ENCODE peak calls at places on chromosomes 2 and 18, in seven cellular contexts. T, C, Y, U, A, E and K are unnamed samples.

GRCh38 chr18:58788971-58789797 is 75.5 kb upstream of the ZNF532 start:
- DNase-seq in C (peak), T (no peak), U (peak), E (no peak), Y (no peak), A (no peak), K (no peak)

GRCh38 chr2:180655393-180655792 is 325.0 kb upstream of the UBE2E3 start:
- DNase-seq in E (no peak), U (peak), A (peak), Y (no peak), T (no peak), C (no peak), K (no peak)

GRCh38 chr18:34115409-34116081 is 109.2 kb downstream of the NOL4 start:
- DNase-seq in E (no peak), C (no peak), Y (no peak), T (no peak), U (no peak), A (no peak), K (no peak)

GRCh38 chr2:191923652-191923997 is 76.7 kb upstream of the CAVIN2 start:
- DNase-seq in Y (no peak), T (no peak), A (peak), C (no peak), E (no peak), U (no peak), K (no peak)

GRCh38 chr18:21179590-21180220 is 62.3 kb upstream of the GREB1L start:
- DNase-seq in U (peak), T (peak), Y (peak), E (peak), C (no peak), A (no peak), K (peak)

GRCh38 chr2:183164111-183165015 is 40.1 kb downstream of the NUP35 start:
- DNase-seq in A (no peak), E (no peak), C (no peak), U (no peak), T (no peak), Y (no peak), K (no peak)

GRCh38 chr18:63819780-63820179 is 44.6 kb downstream of the SERPINB7 start:
- DNase-seq in U (no peak), A (no peak), T (no peak), C (no peak), Y (no peak), E (no peak), K (no peak)

GRCh38 chr2:242002944-242003343 is 133.4 kb downstream of the RTP5 start:
- DNase-seq in A (no peak), U (no peak), C (no peak), T (no peak), E (no peak), Y (no peak), K (no peak)

GRCh38 chr2:66252002-66252545 is 182.9 kb upstream of the MEIS1 start:
- DNase-seq in T (no peak), C (no peak), A (no peak), E (no peak), U (no peak), Y (no peak), K (no peak)

GRCh38 chr2:54422072-54422581 is 34.0 kb upstream of the SPTBN1 start:
- DNase-seq in C (no peak), E (no peak), U (no peak), T (no peak), A (no peak), Y (peak), K (no peak)

GRCh38 chr18:48708807-48709206 is 170.0 kb downstream of the CTIF start:
- DNase-seq in U (no peak), T (no peak), C (no peak), Y (no peak), A (no peak), E (no peak), K (no peak)

GRCh38 chr2:33215299-33215698 is 261.1 kb upstream of the RASGRP3 start:
- DNase-seq in U (peak), Y (no peak), E (peak), T (no peak), C (no peak), A (no peak), K (peak)

GRCh38 chr2:5976626-5977025 is 284.4 kb downstream of the SOX11 start:
- DNase-seq in E (no peak), U (no peak), T (no peak), Y (no peak), A (no peak), C (no peak), K (no peak)

GRCh38 chr2:229350928-229351327 is 79.8 kb upstream of the PID1 start:
- DNase-seq in T (no peak), C (no peak), U (peak), E (no peak), A (no peak), Y (no peak), K (no peak)
- TF ChIP-seq CTCF in T (no peak), C (no peak), U (peak), E (no peak), A (no peak), Y (no peak), K (no peak)

GRCh38 chr2:96413067-96413722 is 77.6 kb downstream of the NCAPH start:
- DNase-seq in C (peak), E (no peak), A (no peak), U (peak), T (no peak), Y (no peak), K (no peak)
- TF ChIP-seq CTCF in C (no peak), E (no peak), A (no peak), U (no peak), T (no peak), Y (no peak), K (no peak)

GRCh38 chr2:9163306-9164111 is 43.1 kb upstream of the ASAP2 start:
- DNase-seq in C (no peak), U (peak), T (no peak), A (no peak), Y (no peak), E (no peak), K (peak)

GRCh38 chr2:9166579-9167392 is 39.8 kb upstream of the ASAP2 start:
- DNase-seq in E (no peak), C (no peak), T (no peak), Y (no peak), A (no peak), U (no peak), K (no peak)

GRCh38 chr2:9165625-9166024 is 41.0 kb upstream of the ASAP2 start:
- DNase-seq in C (peak), E (no peak), Y (no peak), A (no peak), T (no peak), U (peak), K (peak)

GRCh38 chr2:9162841-9163240 is 43.8 kb upstream of the ASAP2 start:
- DNase-seq in C (no peak), A (no peak), T (no peak), Y (no peak), E (no peak), U (peak), K (no peak)

DNA sequence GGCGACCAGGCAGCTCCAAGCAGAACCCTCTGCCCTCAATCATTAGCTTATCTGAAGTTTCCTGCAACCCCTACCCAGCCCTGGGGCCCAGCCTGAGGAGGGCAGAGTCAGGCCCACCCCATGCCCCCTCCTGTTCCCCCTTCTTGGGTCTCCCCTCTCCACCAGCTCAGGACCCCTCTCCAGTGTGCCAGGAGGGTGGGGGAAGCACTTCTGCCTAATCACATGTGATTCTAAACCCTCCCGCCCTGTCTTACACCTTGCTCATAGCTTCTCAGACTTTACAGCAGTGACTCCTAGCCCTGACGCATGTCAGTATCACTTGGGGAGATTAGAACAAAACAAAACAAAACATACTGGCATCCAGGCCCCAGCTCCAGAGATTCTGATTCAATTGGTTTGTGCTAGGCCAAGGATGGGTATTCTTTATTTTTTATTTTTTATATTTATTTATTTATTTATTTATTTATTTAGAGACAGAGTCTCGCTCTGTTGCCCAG is 42.5 kb upstream of the ASAP2 start:
- DNase-seq in E (no peak), A (no peak), U (peak), C (no peak), T (no peak), Y (no peak), K (no peak)
- TF ChIP-seq CTCF in E (no peak), A (no peak), U (no peak), C (no peak), T (no peak), Y (no peak), K (no peak)

GRCh38 chr2:47437287-47437686 is 34.3 kb downstream of the MSH2 start:
- DNase-seq in C (no peak), Y (no peak), U (peak), E (no peak), T (no peak), A (no peak), K (peak)
- TF ChIP-seq CTCF in C (peak), Y (peak), U (peak), E (peak), T (no peak), A (peak), K (peak)

GRCh38 chr18:31687016-31687415 is 2.6 kb upstream of the B4GALT6 start:
- DNase-seq in E (no peak), T (no peak), U (no peak), Y (no peak), A (no peak), C (no peak), K (no peak)

GRCh38 chr18:31683968-31684278 is 458 bp downstream of the B4GALT6 start:
- DNase-seq in T (no peak), Y (no peak), A (no peak), C (no peak), E (no peak), U (peak), K (no peak)

GRCh38 chr18:31686572-31686971 is 2.2 kb upstream of the B4GALT6 start:
- DNase-seq in U (no peak), T (no peak), A (no peak), Y (no peak), E (no peak), C (no peak), K (no peak)

GRCh38 chr18:31684279-31685096 is at the start of gene B4GALT6:
- DNase-seq in A (no peak), E (no peak), C (no peak), U (no peak), T (peak), Y (peak), K (peak)

DNA sequence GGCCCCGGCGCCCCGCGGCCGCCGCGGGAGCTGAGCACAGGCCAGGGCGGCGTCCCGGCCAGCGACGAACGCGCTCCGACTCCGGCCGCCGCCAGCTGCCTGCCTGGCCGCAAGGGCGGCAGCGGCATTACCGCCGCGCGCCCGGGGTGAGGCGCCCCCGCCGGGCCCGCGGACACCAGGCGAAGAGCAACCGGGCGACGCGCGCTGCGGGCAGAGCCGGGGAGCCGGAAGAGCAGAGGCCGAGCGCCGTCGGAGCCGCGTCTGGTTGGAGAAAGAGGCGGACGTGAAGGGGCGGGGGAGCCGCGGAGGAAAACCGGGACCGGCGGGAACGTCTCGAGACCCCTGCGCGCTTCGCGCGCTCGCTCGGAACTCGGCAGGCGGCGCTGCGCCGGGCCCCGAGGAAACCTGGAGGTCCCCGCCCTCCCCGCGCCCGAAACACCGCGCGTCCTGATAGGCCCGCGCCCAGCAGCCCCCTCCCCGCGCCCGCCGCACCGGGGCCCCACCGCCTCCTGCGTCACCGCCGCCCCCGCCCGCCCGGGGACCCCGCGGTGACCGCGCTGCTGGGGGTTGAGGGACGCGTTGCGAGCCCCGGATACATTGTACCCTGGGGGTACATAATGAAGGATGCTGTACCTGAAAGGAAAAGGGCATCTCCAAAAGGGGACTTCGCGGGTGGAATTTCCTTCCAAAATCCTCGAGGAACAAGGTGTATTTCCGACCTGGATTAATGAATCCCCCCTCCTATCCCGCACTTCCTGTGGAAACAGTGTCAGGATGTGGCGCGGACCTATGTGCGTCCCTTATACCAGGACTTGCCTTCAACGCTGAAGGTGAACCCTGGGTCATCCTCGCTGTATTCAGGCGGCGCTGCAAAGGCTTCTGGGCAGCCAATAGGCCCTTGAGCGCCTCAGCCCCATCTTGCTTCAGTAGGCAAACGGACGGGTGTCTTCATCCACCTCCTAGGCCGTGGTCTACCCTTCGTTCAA is 1.0 kb upstream of the B4GALT6 start:
- DNase-seq in Y (peak), A (no peak), U (peak), C (no peak), T (peak), E (no peak), K (peak)
- TF ChIP-seq CTCF in Y (no peak), A (peak), U (peak), C (no peak), T (peak), E (no peak), K (peak)

GRCh38 chr18:32021756-32022564 is 3.3 kb downstream of the RNF125 start:
- DNase-seq in U (no peak), A (no peak), E (no peak), Y (no peak), T (no peak), C (no peak), K (no peak)

GRCh38 chr18:32018331-32019250 is at the start of gene RNF125:
- DNase-seq in A (peak), U (peak), C (peak), E (peak), T (peak), Y (peak), K (peak)

DNA sequence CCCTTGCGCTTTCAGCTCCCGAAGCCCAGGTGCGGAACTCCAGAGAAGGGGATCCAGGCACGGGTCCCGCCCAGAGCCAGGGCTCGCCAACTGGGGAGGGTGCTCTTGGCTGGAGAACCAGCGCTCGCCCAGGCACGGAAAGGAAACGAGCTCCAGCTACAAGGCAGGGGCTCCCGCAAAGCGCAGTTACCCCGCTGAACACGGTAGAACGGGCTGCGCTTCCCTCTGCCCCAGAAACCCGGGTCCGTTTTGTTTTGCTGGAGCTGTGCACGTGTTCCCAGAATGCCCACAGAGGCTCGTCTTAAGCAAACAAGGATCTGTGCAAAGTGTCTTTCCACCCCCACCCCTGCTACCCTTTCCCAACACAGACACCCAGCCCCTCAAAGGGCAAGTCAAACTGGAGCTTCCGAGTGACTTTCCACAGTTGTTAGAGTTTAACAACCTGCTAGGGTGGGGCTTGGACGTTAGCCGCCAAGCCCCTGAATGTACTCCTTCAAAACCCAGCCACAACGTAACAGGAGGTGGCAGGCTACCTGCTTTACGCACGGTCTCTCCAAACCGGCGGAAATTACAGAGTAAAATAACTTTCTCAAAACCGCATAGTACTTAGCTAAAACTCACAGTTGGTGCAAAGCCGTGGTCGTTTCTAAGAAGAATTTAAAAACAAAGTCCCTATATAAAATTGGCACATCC is 772 bp downstream of the RNF125 start:
- DNase-seq in T (peak), E (no peak), Y (peak), U (peak), A (no peak), C (no peak), K (peak)
- TF ChIP-seq CTCF in T (peak), E (no peak), Y (no peak), U (no peak), A (peak), C (no peak), K (no peak)

DNA sequence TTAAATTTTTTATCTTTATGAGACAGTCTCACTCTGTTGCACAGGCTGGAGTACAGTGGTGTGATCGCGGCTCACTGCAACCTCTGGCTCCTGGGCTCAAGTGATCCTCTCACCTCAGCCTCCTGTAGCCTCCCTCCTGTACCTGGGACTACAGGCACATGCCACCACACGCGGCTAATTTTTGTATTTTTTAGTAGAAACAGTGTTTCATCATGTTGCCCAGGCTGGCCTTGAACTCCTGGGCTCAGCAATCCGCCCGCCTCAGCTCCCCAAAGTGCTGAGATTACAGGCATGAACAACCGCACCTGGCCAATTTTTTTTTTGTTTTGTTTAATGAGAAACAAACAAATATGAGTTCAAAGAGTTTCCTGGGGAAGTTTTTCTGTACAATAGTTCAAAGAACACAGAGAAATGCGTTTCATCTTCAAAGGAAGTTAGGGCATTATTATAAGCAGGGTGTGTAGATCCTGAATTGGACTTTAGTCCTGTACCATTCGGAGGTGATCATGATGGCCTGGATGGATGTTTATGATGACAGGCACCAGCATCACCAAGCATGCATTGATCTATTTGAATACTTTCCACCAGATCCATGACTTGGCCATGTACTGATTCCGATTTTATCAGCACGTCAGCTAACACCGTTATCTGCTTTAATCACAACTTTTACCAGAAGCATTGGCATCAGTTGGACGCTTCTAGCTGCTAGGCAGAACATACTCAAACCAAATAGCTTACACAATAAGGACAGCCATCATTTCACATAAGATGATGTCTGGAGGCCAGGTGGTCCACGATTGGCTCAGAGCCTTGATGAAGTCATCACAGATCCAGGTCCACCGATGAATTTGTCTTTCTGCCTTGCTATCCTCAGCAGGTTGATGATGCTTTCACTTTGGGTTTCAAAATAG is 28.9 kb downstream of the TCF23 start:
- DNase-seq in T (no peak), C (no peak), A (no peak), E (no peak), Y (no peak), U (no peak), K (no peak)
- TF ChIP-seq CTCF in T (no peak), C (no peak), A (no peak), E (no peak), Y (no peak), U (no peak), K (no peak)

GRCh38 chr2:23002234-23002633 is 382.7 kb upstream of the KLHL29 start:
- DNase-seq in U (no peak), E (no peak), T (no peak), C (no peak), A (no peak), Y (no peak), K (no peak)
- TF ChIP-seq CTCF in U (no peak), E (no peak), T (no peak), C (no peak), A (no peak), Y (no peak), K (no peak)

DNA sequence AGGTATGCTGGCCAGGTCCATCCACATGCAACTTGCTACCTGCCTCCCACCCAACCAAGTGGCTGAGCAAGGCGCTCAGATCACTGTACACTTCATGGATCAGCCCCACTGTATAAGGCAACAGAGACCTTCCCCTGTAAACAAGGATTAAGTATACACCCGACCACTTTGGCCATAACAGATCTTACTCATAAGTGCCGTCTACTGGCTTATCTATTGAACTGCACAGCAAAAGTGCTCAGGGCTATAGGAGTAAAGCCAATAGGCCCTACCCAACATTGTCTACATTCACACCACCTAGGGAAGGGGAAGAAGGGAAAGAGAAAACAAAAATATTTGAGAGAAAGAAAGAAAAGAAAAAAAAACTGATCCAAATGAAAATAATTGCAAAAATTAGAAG is 663.9 kb upstream of the LRRTM1 start:
- DNase-seq in E (no peak), Y (no peak), A (no peak), T (no peak), U (no peak), C (no peak), K (no peak)
- TF ChIP-seq CTCF in E (no peak), Y (no peak), A (no peak), T (peak), U (no peak), C (no peak), K (no peak)